ENCODE peak calls at places on chromosomes 5 and 9, in five cellular contexts. One of them, this sample, is unnamed.

GRCh38 chr5:171386861-171387254 is 791 bp upstream of the NPM1 start:
- DNase-seq in stomach: no peak
- DNase-seq in breast epithelium: no peak
- DNase-seq in GM23338: peak
- DNase-seq in GM12892: no peak
- DNase-seq in this sample: no peak

GRCh38 chr5:10676224-10676623 is 84.8 kb downstream of the DAP start:
- DNase-seq in stomach: no peak
- DNase-seq in breast epithelium: no peak
- DNase-seq in GM23338: no peak
- DNase-seq in GM12892: no peak
- DNase-seq in this sample: no peak

GRCh38 chr5:67182406-67182805 is 14.2 kb downstream of the CD180 start:
- DNase-seq in stomach: no peak
- DNase-seq in breast epithelium: no peak
- DNase-seq in GM23338: peak
- DNase-seq in GM12892: no peak
- DNase-seq in this sample: no peak

GRCh38 chr5:136621743-136622142 is 256.4 kb upstream of the TRPC7 start:
- DNase-seq in stomach: no peak
- DNase-seq in breast epithelium: no peak
- DNase-seq in GM23338: no peak
- DNase-seq in GM12892: no peak
- DNase-seq in this sample: no peak

GRCh38 chr9:3809724-3810123 is 283.9 kb upstream of the RFX3 start:
- DNase-seq in stomach: no peak
- DNase-seq in breast epithelium: no peak
- DNase-seq in GM23338: no peak
- DNase-seq in GM12892: no peak
- DNase-seq in this sample: no peak

GRCh38 chr9:111805262-111805661 is 10.5 kb upstream of the SHOC1 start:
- DNase-seq in stomach: no peak
- DNase-seq in breast epithelium: no peak
- DNase-seq in GM23338: no peak
- DNase-seq in GM12892: no peak
- DNase-seq in this sample: no peak

GRCh38 chr5:1205255-1206180 is 4.1 kb downstream of the SLC6A19 start:
- DNase-seq in stomach: no peak
- DNase-seq in breast epithelium: no peak
- DNase-seq in GM23338: no peak
- DNase-seq in GM12892: no peak
- DNase-seq in this sample: no peak

GRCh38 chr5:97266576-97266975 is 83.5 kb upstream of the RIOK2 start:
- DNase-seq in stomach: no peak
- DNase-seq in breast epithelium: no peak
- DNase-seq in GM23338: no peak
- DNase-seq in GM12892: no peak
- DNase-seq in this sample: no peak

GRCh38 chr9:447230-448025 is 232.8 kb downstream of the DOCK8 start:
- DNase-seq in stomach: no peak
- DNase-seq in breast epithelium: no peak
- DNase-seq in GM23338: no peak
- DNase-seq in GM12892: no peak
- DNase-seq in this sample: no peak

GRCh38 chr5:98416541-98416940 is 356.9 kb upstream of the RGMB start:
- DNase-seq in stomach: no peak
- DNase-seq in breast epithelium: no peak
- DNase-seq in GM23338: no peak
- DNase-seq in GM12892: no peak
- DNase-seq in this sample: no peak

GRCh38 chr9:73269430-73270101 is 117.9 kb downstream of the ANXA1 start:
- DNase-seq in stomach: no peak
- DNase-seq in breast epithelium: no peak
- DNase-seq in GM23338: peak
- DNase-seq in GM12892: no peak
- DNase-seq in this sample: peak

GRCh38 chr9:38337706-38338264 is 54.7 kb upstream of the ALDH1B1 start:
- DNase-seq in stomach: no peak
- DNase-seq in breast epithelium: no peak
- DNase-seq in GM23338: no peak
- DNase-seq in GM12892: no peak
- DNase-seq in this sample: no peak

GRCh38 chr5:96381526-96381925 is 51.5 kb downstream of the PCSK1 start:
- DNase-seq in stomach: no peak
- DNase-seq in breast epithelium: no peak
- DNase-seq in GM23338: peak
- DNase-seq in GM12892: no peak
- DNase-seq in this sample: no peak

GRCh38 chr9:107711528-107711927 is 222.0 kb upstream of the KLF4 start:
- DNase-seq in stomach: no peak
- DNase-seq in breast epithelium: no peak
- DNase-seq in GM23338: no peak
- DNase-seq in GM12892: no peak
- DNase-seq in this sample: no peak

GRCh38 chr5:7418276-7418675 is 22.3 kb downstream of the ADCY2 start:
- DNase-seq in stomach: no peak
- DNase-seq in breast epithelium: no peak
- DNase-seq in GM23338: no peak
- DNase-seq in GM12892: no peak
- DNase-seq in this sample: no peak

GRCh38 chr5:139711067-139711851 is 63.1 kb downstream of the CXXC5 start:
- DNase-seq in stomach: no peak
- DNase-seq in breast epithelium: no peak
- DNase-seq in GM23338: peak
- DNase-seq in GM12892: no peak
- DNase-seq in this sample: no peak

GRCh38 chr5:143649869-143650268 is 162.1 kb upstream of the HMHB1 start:
- DNase-seq in stomach: no peak
- DNase-seq in breast epithelium: no peak
- DNase-seq in GM23338: no peak
- DNase-seq in GM12892: no peak
- DNase-seq in this sample: no peak

GRCh38 chr5:31935702-31936347 is 238.3 kb downstream of the GOLPH3 start:
- DNase-seq in stomach: peak
- DNase-seq in breast epithelium: no peak
- DNase-seq in GM23338: no peak
- DNase-seq in GM12892: no peak
- DNase-seq in this sample: no peak
- TF ChIP-seq POLR2AphosphoS5 in stomach: no peak
- TF ChIP-seq POLR2AphosphoS5 in breast epithelium: no peak
- TF ChIP-seq POLR2AphosphoS5 in GM23338: no peak
- TF ChIP-seq POLR2AphosphoS5 in GM12892: no peak
- TF ChIP-seq POLR2AphosphoS5 in this sample: no peak

DNA sequence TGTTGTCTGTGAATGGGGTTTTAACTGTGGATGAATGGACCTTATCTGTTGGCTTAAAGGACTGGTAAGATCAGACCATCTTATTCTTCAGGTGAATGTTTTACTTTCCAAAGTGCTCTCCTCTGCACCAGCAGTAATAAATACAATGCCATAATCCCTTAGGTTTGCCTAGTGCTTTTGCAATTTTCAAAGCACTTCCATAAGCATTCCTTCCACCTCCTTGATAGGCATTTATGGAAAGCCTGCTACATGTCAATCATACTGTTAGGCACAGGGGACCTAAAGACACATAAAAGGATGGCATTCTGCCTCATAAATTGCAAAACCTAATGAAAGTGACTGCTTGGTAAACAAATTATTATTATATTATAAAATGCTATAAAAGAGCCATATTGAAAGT is 21.4 kb downstream of the IL7R start:
- DNase-seq in stomach: no peak
- DNase-seq in breast epithelium: no peak
- DNase-seq in GM23338: no peak
- DNase-seq in GM12892: no peak
- DNase-seq in this sample: no peak
- TF ChIP-seq POLR2AphosphoS5 in stomach: no peak
- TF ChIP-seq POLR2AphosphoS5 in breast epithelium: no peak
- TF ChIP-seq POLR2AphosphoS5 in GM23338: no peak
- TF ChIP-seq POLR2AphosphoS5 in GM12892: no peak
- TF ChIP-seq POLR2AphosphoS5 in this sample: no peak

GRCh38 chr9:123049589-123050222 is 16.2 kb downstream of the GPR21 start:
- DNase-seq in stomach: peak
- DNase-seq in breast epithelium: no peak
- DNase-seq in GM23338: no peak
- DNase-seq in GM12892: no peak
- DNase-seq in this sample: peak
- TF ChIP-seq POLR2AphosphoS5 in stomach: no peak
- TF ChIP-seq POLR2AphosphoS5 in breast epithelium: no peak
- TF ChIP-seq POLR2AphosphoS5 in GM23338: no peak
- TF ChIP-seq POLR2AphosphoS5 in GM12892: no peak
- TF ChIP-seq POLR2AphosphoS5 in this sample: no peak

DNA sequence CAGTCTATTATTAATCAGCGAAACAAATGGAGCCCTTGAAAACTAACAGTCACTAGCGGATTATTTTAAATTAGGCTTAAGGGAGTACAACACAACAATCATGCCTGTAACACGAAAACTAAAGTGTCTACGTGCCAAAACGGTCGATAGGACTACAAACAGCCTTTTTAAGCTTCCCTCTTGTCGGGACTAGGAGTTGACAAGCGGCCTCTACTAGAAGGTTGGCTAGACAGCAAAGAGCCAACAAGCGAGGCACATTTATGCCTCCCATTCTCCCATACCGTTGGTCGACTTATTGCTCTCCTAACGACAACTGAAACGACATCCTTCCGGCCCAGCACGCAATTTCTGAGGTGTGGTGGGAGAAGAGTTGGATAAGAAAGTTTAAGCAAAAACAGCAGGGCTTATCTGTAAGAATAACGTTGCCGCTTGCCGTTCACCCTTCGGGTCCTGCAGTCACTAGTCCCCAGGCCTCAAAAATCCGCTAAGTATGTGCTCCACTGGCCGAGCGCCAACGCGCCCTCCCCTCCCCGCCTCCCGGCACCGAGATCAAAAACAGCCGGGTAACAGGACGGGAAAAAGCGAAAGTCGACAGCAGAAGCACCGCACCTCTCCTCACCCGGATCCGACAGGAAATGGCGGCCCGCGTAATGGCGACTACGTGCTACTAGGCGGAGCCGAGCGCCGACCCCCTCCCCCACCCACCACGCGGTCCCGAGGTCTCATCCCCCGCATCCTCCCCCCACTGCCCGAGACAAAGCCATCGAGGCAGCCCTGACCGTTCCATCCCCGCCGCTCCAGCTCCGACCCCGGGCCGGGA is 813 bp downstream of the HNRNPK start:
- DNase-seq in stomach: peak
- DNase-seq in breast epithelium: peak
- DNase-seq in GM23338: peak
- DNase-seq in GM12892: peak
- DNase-seq in this sample: no peak
- TF ChIP-seq POLR2AphosphoS5 in stomach: no peak
- TF ChIP-seq POLR2AphosphoS5 in breast epithelium: no peak
- TF ChIP-seq POLR2AphosphoS5 in GM23338: peak
- TF ChIP-seq POLR2AphosphoS5 in GM12892: no peak
- TF ChIP-seq POLR2AphosphoS5 in this sample: no peak

GRCh38 chr5:17831279-17831678 is 197.0 kb downstream of the TAF11L14 start:
- DNase-seq in stomach: no peak
- DNase-seq in breast epithelium: no peak
- DNase-seq in GM23338: peak
- DNase-seq in GM12892: no peak
- DNase-seq in this sample: peak
- TF ChIP-seq POLR2AphosphoS5 in stomach: no peak
- TF ChIP-seq POLR2AphosphoS5 in breast epithelium: no peak
- TF ChIP-seq POLR2AphosphoS5 in GM23338: no peak
- TF ChIP-seq POLR2AphosphoS5 in GM12892: no peak
- TF ChIP-seq POLR2AphosphoS5 in this sample: no peak